ENCODE peak calls at places on chromosomes 6 and 20, in six cellular contexts. One of them, this sample, is unnamed. For H3K9me3, the result is how much of the 10 kb centered on the place peaks cover.

GRCh38 chr6:124987291-124987690 is 25.1 kb downstream of the RNF217 start:
- DNase-seq in adipocyte: peak
- DNase-seq in A549: no peak
- DNase-seq in spleen: no peak
- DNase-seq in MG63: no peak
- DNase-seq in IMR-90: no peak
- DNase-seq in this sample: no peak

GRCh38 chr6:90025418-90026089 is 131.3 kb downstream of the GJA10 start:
- DNase-seq in A549: peak
- DNase-seq in IMR-90: peak
- DNase-seq in adipocyte: peak
- DNase-seq in MG63: peak
- DNase-seq in spleen: no peak
- DNase-seq in this sample: no peak

GRCh38 chr20:16518068-16518783 is 55.0 kb downstream of the KIF16B start:
- DNase-seq in IMR-90: peak
- DNase-seq in MG63: peak
- DNase-seq in A549: peak
- DNase-seq in spleen: no peak
- DNase-seq in adipocyte: peak
- DNase-seq in this sample: no peak

GRCh38 chr6:166747644-166748595 is 120.9 kb upstream of the RPS6KA2 start:
- DNase-seq in adipocyte: no peak
- DNase-seq in A549: peak
- DNase-seq in IMR-90: no peak
- DNase-seq in MG63: no peak
- DNase-seq in spleen: no peak
- DNase-seq in this sample: no peak

GRCh38 chr20:63025534-63026331 is 19.0 kb upstream of the BHLHE23 start:
- DNase-seq in A549: peak
- DNase-seq in IMR-90: peak
- DNase-seq in spleen: peak
- DNase-seq in MG63: peak
- DNase-seq in adipocyte: peak
- DNase-seq in this sample: no peak

GRCh38 chr6:33294086-33294823 is 4.5 kb downstream of the RGL2 start:
- DNase-seq in A549: no peak
- DNase-seq in adipocyte: no peak
- DNase-seq in IMR-90: no peak
- DNase-seq in MG63: no peak
- DNase-seq in spleen: no peak
- DNase-seq in this sample: no peak

GRCh38 chr6:107402533-107402932 is 56.8 kb downstream of the PDSS2 start:
- DNase-seq in MG63: no peak
- DNase-seq in adipocyte: no peak
- DNase-seq in A549: no peak
- DNase-seq in spleen: no peak
- DNase-seq in IMR-90: no peak
- DNase-seq in this sample: no peak

GRCh38 chr20:40945754-40946451 is 82.7 kb upstream of the TOP1 start:
- DNase-seq in A549: peak
- DNase-seq in spleen: peak
- DNase-seq in MG63: peak
- DNase-seq in adipocyte: peak
- DNase-seq in IMR-90: peak
- DNase-seq in this sample: no peak

GRCh38 chr6:55734256-55734655 is 141.1 kb downstream of the BMP5 start:
- DNase-seq in IMR-90: no peak
- DNase-seq in MG63: no peak
- DNase-seq in adipocyte: peak
- DNase-seq in A549: no peak
- DNase-seq in spleen: no peak
- DNase-seq in this sample: no peak

GRCh38 chr6:139982652-139983051 is 608.2 kb upstream of the CITED2 start:
- DNase-seq in IMR-90: peak
- DNase-seq in MG63: peak
- DNase-seq in A549: no peak
- DNase-seq in spleen: no peak
- DNase-seq in adipocyte: peak
- DNase-seq in this sample: no peak

GRCh38 chr20:45823949-45824835 is 2.9 kb downstream of the TNNC2 start:
- DNase-seq in adipocyte: peak
- DNase-seq in IMR-90: no peak
- DNase-seq in spleen: peak
- DNase-seq in A549: peak
- DNase-seq in MG63: no peak
- DNase-seq in this sample: no peak

GRCh38 chr20:40294175-40294574 is 394.9 kb downstream of the MAFB start:
- DNase-seq in IMR-90: no peak
- DNase-seq in adipocyte: no peak
- DNase-seq in spleen: no peak
- DNase-seq in MG63: no peak
- DNase-seq in A549: no peak
- DNase-seq in this sample: no peak

GRCh38 chr20:39897058-39897457 is 792.0 kb downstream of the MAFB start:
- DNase-seq in IMR-90: peak
- DNase-seq in spleen: no peak
- DNase-seq in adipocyte: peak
- DNase-seq in MG63: peak
- DNase-seq in A549: no peak
- DNase-seq in this sample: no peak

GRCh38 chr20:57395111-57395959 is 4.1 kb downstream of the RBM38 start:
- DNase-seq in MG63: peak
- DNase-seq in IMR-90: peak
- DNase-seq in A549: no peak
- DNase-seq in spleen: peak
- DNase-seq in adipocyte: peak
- DNase-seq in this sample: no peak

GRCh38 chr20:2521369-2522305 is 12.9 kb upstream of the ZNF343 start:
- DNase-seq in MG63: peak
- DNase-seq in spleen: no peak
- DNase-seq in adipocyte: peak
- DNase-seq in A549: peak
- DNase-seq in IMR-90: peak
- DNase-seq in this sample: no peak

GRCh38 chr20:59006864-59007757 is at the start of gene CTSZ:
- DNase-seq in adipocyte: peak
- DNase-seq in spleen: peak
- DNase-seq in IMR-90: no peak
- DNase-seq in MG63: peak
- DNase-seq in A549: peak
- DNase-seq in this sample: no peak

GRCh38 chr20:14069796-14070195 is 74.5 kb downstream of the MACROD2 start:
- DNase-seq in A549: no peak
- DNase-seq in adipocyte: peak
- DNase-seq in spleen: no peak
- DNase-seq in IMR-90: no peak
- DNase-seq in MG63: peak
- DNase-seq in this sample: no peak

GRCh38 chr6:30884521-30885480 is 482 bp downstream of the DDR1 start:
- DNase-seq in A549: no peak
- DNase-seq in IMR-90: peak
- DNase-seq in adipocyte: peak
- DNase-seq in spleen: peak
- DNase-seq in MG63: peak
- DNase-seq in this sample: no peak

GRCh38 chr6:107154131-107154906 is 39.0 kb upstream of the BEND3 start:
- DNase-seq in adipocyte: no peak
- DNase-seq in MG63: no peak
- DNase-seq in IMR-90: no peak
- DNase-seq in A549: no peak
- DNase-seq in spleen: no peak
- DNase-seq in this sample: no peak

GRCh38 chr6:23826587-23826986 is 299.4 kb upstream of the NRSN1 start:
- DNase-seq in spleen: no peak
- DNase-seq in IMR-90: no peak
- DNase-seq in MG63: no peak
- DNase-seq in adipocyte: peak
- DNase-seq in A549: no peak
- DNase-seq in this sample: no peak

GRCh38 chr6:113642714-113643442 is 214.3 kb upstream of the MARCKS start:
- DNase-seq in spleen: no peak
- DNase-seq in A549: peak
- DNase-seq in IMR-90: peak
- DNase-seq in MG63: no peak
- DNase-seq in adipocyte: no peak
- DNase-seq in this sample: no peak

GRCh38 chr20:51801220-51801991 is 915 bp downstream of the SALL4 start:
- DNase-seq in adipocyte: peak
- DNase-seq in spleen: no peak
- DNase-seq in A549: peak
- DNase-seq in IMR-90: no peak
- DNase-seq in MG63: no peak
- DNase-seq in this sample: no peak

GRCh38 chr6:43263314-43264178 is 20.3 kb downstream of the TTBK1 start:
- DNase-seq in spleen: peak
- DNase-seq in A549: peak
- DNase-seq in IMR-90: peak
- DNase-seq in adipocyte: peak
- DNase-seq in MG63: peak
- DNase-seq in this sample: no peak

GRCh38 chr6:42045538-42046460 is 4.5 kb upstream of the TAF8 start:
- DNase-seq in adipocyte: peak
- DNase-seq in A549: peak
- DNase-seq in IMR-90: peak
- DNase-seq in MG63: peak
- DNase-seq in spleen: peak
- DNase-seq in this sample: peak

GRCh38 chr6:24847402-24847801 is 48.7 kb upstream of the ARMH2 start:
- DNase-seq in adipocyte: no peak
- DNase-seq in MG63: no peak
- DNase-seq in spleen: no peak
- DNase-seq in IMR-90: no peak
- DNase-seq in A549: no peak
- DNase-seq in this sample: no peak

GRCh38 chr20:56278205-56278604 is 29.7 kb downstream of the MC3R start:
- DNase-seq in MG63: no peak
- DNase-seq in IMR-90: no peak
- DNase-seq in spleen: no peak
- DNase-seq in adipocyte: no peak
- DNase-seq in A549: no peak
- DNase-seq in this sample: no peak

GRCh38 chr20:56274156-56274555 is 25.6 kb downstream of the MC3R start:
- DNase-seq in IMR-90: no peak
- DNase-seq in MG63: no peak
- DNase-seq in A549: no peak
- DNase-seq in adipocyte: no peak
- DNase-seq in spleen: no peak
- DNase-seq in this sample: no peak

GRCh38 chr20:56268536-56268935 is 20.0 kb downstream of the MC3R start:
- DNase-seq in A549: no peak
- DNase-seq in MG63: no peak
- DNase-seq in adipocyte: no peak
- DNase-seq in spleen: no peak
- DNase-seq in IMR-90: no peak
- DNase-seq in this sample: no peak

GRCh38 chr20:56271974-56272373 is 23.4 kb downstream of the MC3R start:
- DNase-seq in spleen: no peak
- DNase-seq in MG63: no peak
- DNase-seq in adipocyte: no peak
- DNase-seq in A549: no peak
- DNase-seq in IMR-90: no peak
- DNase-seq in this sample: no peak

DNA sequence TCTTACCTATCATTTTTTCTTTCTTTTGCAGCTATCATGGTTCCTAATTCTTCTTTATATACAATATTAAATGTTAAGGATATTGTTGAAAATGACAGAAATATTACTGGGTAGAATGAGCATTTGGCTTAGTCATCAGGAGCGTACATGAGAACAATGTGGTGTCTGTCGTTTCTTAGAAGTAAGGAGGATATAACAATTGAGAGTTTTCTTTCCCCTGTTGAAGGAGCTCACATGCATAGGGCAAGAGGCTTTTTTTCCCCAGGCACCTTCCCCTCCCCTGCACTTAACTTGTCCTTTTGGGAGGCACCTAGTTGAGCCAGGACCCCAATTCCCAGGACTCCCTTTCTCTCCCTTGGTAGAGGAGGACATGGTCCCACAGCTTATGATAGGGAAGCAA is 25.0 kb downstream of the MC3R start:
- DNase-seq in adipocyte: no peak
- DNase-seq in spleen: no peak
- DNase-seq in IMR-90: no peak
- DNase-seq in MG63: no peak
- DNase-seq in A549: no peak
- DNase-seq in this sample: no peak
- H3K9me3 ChIP-seq in adipocyte: under half
- H3K9me3 ChIP-seq in spleen: under half
- H3K9me3 ChIP-seq in IMR-90: under half
- H3K9me3 ChIP-seq in MG63: under half
- H3K9me3 ChIP-seq in A549: under half
- H3K9me3 ChIP-seq in this sample: under half

GRCh38 chr6:79656134-79656533 is 25.0 kb downstream of the SH3BGRL2 start:
- DNase-seq in A549: no peak
- DNase-seq in spleen: no peak
- DNase-seq in IMR-90: no peak
- DNase-seq in MG63: no peak
- DNase-seq in adipocyte: no peak
- DNase-seq in this sample: no peak

GRCh38 chr6:79657238-79657637 is 26.1 kb downstream of the SH3BGRL2 start:
- DNase-seq in IMR-90: no peak
- DNase-seq in spleen: no peak
- DNase-seq in A549: no peak
- DNase-seq in adipocyte: no peak
- DNase-seq in MG63: no peak
- DNase-seq in this sample: no peak
- H3K9me3 ChIP-seq in IMR-90: under half
- H3K9me3 ChIP-seq in spleen: under half
- H3K9me3 ChIP-seq in A549: under half
- H3K9me3 ChIP-seq in adipocyte: under half
- H3K9me3 ChIP-seq in MG63: under half
- H3K9me3 ChIP-seq in this sample: under half

GRCh38 chr20:43520074-43520473 is 12.6 kb downstream of the L3MBTL1 start:
- DNase-seq in A549: no peak
- DNase-seq in IMR-90: no peak
- DNase-seq in adipocyte: no peak
- DNase-seq in spleen: no peak
- DNase-seq in MG63: no peak
- DNase-seq in this sample: no peak
- H3K9me3 ChIP-seq in A549: under half
- H3K9me3 ChIP-seq in IMR-90: under half
- H3K9me3 ChIP-seq in adipocyte: under half
- H3K9me3 ChIP-seq in spleen: under half
- H3K9me3 ChIP-seq in MG63: under half
- H3K9me3 ChIP-seq in this sample: under half

DNA sequence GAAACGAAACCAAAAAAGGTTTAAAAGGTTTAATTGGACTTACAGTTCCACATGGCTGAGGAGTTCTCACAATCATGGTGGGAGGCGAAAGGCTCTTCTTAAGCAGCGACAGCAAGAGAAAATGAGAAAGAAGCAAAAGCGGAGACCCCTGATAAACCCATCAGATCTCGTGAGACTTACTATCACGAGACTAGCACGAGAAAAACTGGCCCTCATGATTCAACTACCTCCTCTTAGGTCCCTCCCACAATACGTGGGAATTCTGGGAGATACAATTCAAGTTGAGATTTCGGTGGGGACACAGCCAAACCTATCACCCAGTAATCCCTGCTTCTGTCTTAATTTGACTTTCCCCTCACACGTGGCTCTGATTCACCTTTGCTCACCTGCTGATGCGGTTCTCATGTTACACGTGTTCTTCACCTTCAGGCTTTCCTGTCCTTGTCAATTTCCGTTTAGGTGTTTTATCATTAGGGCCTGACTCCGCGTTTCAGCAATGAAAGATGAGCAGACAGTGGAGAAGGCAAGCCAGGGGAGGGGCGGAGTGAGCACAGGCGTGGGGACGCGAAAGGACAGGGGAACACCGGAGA is 57.1 kb downstream of the AGPAT4 start:
- DNase-seq in IMR-90: no peak
- DNase-seq in MG63: no peak
- DNase-seq in spleen: no peak
- DNase-seq in A549: no peak
- DNase-seq in adipocyte: no peak
- DNase-seq in this sample: no peak
- H3K9me3 ChIP-seq in IMR-90: under half
- H3K9me3 ChIP-seq in MG63: under half
- H3K9me3 ChIP-seq in spleen: under half
- H3K9me3 ChIP-seq in A549: under half
- H3K9me3 ChIP-seq in adipocyte: under half
- H3K9me3 ChIP-seq in this sample: under half

This sample was measured in keratinocyte.